ENCODE peak calls at places on chromosomes 7 and 10, in four cellular contexts. Q, V, K and M are unnamed samples.

GRCh38 chr10:129101232-129101980 is 365.6 kb upstream of the MGMT start:
- DNase-seq in Q (no peak), V (no peak), K (peak), M (no peak)

GRCh38 chr7:130352335-130353074 is 7.9 kb downstream of the CPA5 start:
- DNase-seq in Q (no peak), V (no peak), K (no peak), M (peak)

GRCh38 chr10:108612485-108612884 is 1310.8 kb downstream of the XPNPEP1 start:
- DNase-seq in Q (no peak), V (no peak), K (no peak), M (no peak)

GRCh38 chr10:6074489-6075301 is 12.5 kb upstream of the IL2RA start:
- DNase-seq in Q (no peak), V (no peak), K (no peak), M (peak)

GRCh38 chr10:61825001-61825400 is 76.5 kb upstream of the ARID5B start:
- DNase-seq in Q (no peak), V (no peak), K (no peak), M (no peak)

GRCh38 chr10:128044961-128045832 is 81.0 kb downstream of the MKI67 start:
- DNase-seq in Q (no peak), V (no peak), K (no peak), M (no peak)

GRCh38 chr10:50395279-50395678 is 144.0 kb upstream of the ASAH2 start:
- DNase-seq in Q (no peak), V (no peak), K (no peak), M (peak)

GRCh38 chr10:132422169-132422691 is 25.2 kb downstream of the PWWP2B start:
- DNase-seq in Q (no peak), V (no peak), K (no peak), M (no peak)

GRCh38 chr10:80491251-80492102 is 37.4 kb downstream of the TSPAN14 start:
- DNase-seq in Q (no peak), V (no peak), K (no peak), M (no peak)

GRCh38 chr10:92241158-92241500 is 49.7 kb downstream of the CPEB3 start:
- DNase-seq in Q (peak), V (no peak), K (no peak), M (peak)

GRCh38 chr10:62373995-62374861 is at the start of gene ZNF365:
- DNase-seq in Q (peak), V (peak), K (peak), M (peak)

GRCh38 chr10:100744980-100745881 is at the start of gene PAX2:
- DNase-seq in Q (peak), V (peak), K (peak), M (no peak)

GRCh38 chr7:158097106-158097505 is 490.5 kb downstream of the PTPRN2 start:
- DNase-seq in Q (no peak), V (no peak), K (peak), M (no peak)

GRCh38 chr7:140229591-140230516 is 53.1 kb upstream of the KDM7A start:
- DNase-seq in Q (peak), V (peak), K (peak), M (no peak)

GRCh38 chr10:53140516-53140915 is 367.9 kb upstream of the MBL2 start:
- DNase-seq in Q (no peak), V (no peak), K (no peak), M (no peak)

GRCh38 chr7:7861211-7861633 is 107.4 kb upstream of the GLCCI1 start:
- DNase-seq in Q (no peak), V (no peak), K (no peak), M (peak)

GRCh38 chr10:101403161-101403560 is 49.2 kb downstream of the BTRC start:
- DNase-seq in Q (peak), V (no peak), K (no peak), M (no peak)

GRCh38 chr10:77927343-77928256 is 1.0 kb upstream of the DLG5 start:
- DNase-seq in Q (peak), V (no peak), K (peak), M (no peak)

GRCh38 chr10:124123141-124123540 is 29.7 kb upstream of the CHST15 start:
- DNase-seq in Q (no peak), V (no peak), K (no peak), M (no peak)

GRCh38 chr7:70353310-70353947 is 755.2 kb downstream of the AUTS2 start:
- DNase-seq in Q (peak), V (no peak), K (no peak), M (no peak)

GRCh38 chr10:115996031-115996430 is 277.0 kb downstream of the GFRA1 start:
- DNase-seq in Q (no peak), V (no peak), K (no peak), M (no peak)

GRCh38 chr7:92064414-92065029 is 69.8 kb downstream of the CYP51A1 start:
- DNase-seq in Q (no peak), V (no peak), K (no peak), M (no peak)

GRCh38 chr10:42979181-42979580 is 97.7 kb upstream of the RET start:
- DNase-seq in Q (peak), V (no peak), K (no peak), M (no peak)

GRCh38 chr7:131480384-131481315 is 75.8 kb downstream of the PODXL start:
- DNase-seq in Q (peak), V (no peak), K (no peak), M (no peak)

DNA sequence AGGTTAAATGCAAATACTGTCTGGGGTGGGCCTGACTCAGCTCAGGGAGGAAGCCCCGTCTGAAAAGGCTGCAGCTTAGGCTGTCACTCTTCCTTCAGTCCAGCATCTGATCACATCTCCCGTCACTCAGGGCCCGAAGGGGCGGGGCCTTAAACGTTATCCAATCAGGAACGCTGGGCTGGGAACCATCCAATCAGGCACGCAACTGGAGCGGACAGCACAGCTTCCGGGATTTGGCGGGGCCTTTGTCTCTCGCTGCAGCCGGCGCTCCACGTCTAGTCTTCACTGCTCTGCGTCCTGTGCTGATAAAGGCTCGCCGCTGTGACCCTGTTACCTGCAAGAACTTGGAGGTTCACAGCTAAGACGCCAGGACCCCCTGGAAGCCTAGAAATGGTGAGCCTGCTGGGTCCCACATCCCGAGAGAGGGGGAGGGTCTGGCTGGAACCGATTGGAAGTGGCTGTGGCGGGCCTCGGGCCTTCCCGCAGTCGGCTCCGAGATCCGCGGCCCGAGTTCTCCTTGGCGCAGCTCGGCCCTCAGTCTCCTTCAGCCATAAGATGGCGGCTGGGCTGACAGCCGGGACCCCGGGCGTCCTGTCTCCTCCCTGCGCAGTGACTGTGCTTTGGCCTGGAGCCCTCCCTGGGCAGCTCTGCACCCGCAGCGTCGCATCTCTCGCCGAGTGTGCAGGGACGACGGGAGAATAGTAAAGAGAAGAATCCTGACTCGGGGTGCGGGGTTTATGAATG is at the start of gene ZNF92:
- DNase-seq in Q (peak), V (peak), K (peak), M (peak)
- H2BK15ac ChIP-seq in Q (no peak), V (no peak), K (no peak), M (no peak)

GRCh38 chr7:86295526-86295925 is 348.2 kb upstream of the GRM3 start:
- DNase-seq in Q (no peak), V (no peak), K (no peak), M (no peak)

DNA sequence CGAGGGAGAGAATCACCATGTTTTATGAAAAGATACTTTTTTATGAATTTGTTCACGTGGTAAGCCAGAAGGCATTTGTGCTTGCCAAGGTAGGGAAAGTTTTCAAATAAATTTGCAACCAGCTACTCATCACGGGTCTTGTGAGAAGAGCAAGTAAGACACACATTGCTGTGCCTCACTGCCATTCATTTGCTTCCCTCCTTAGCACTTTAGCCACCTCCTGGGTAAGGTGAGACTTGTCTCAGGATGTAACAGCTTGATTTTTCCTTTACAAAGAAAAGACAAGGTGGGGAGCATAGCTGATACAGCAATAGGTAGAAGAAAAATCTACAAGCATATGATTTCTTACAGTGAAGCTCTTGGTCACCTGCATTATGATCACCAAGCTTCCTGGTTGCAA is 342.4 kb upstream of the GRM3 start:
- DNase-seq in Q (peak), V (peak), K (no peak), M (no peak)
- H4K5ac ChIP-seq in Q (no peak), V (no peak), K (no peak), M (no peak)

DNA sequence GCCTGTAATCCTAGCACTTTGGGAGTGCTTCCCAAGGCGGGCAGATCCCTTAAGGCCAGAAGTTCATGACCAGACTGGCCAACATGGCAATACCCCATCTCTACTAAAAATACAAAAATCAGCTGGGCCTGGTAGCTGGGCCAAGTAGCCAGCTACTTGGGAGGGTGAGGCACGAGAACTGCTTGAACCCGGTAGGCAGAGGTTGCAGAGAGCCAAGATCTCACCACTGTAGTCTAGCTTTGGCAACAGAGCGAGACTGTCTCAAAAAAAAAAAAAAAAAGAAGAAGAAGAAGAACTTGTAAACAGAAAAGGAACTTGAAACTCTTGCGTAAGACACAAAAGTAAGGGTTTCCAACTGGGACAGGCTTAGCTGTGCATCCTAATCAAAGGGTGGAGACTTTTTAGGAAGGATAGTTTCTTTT is 5.6 kb upstream of the IFIT2 start:
- DNase-seq in Q (no peak), V (no peak), K (no peak), M (peak)
- H2BK15ac ChIP-seq in Q (no peak), V (no peak), K (no peak), M (peak)

GRCh38 chr10:71081912-71082311 is 130.5 kb upstream of the UNC5B start:
- DNase-seq in Q (no peak), V (no peak), K (peak), M (no peak)
- H4K5ac ChIP-seq in Q (no peak), V (no peak), K (no peak), M (no peak)

GRCh38 chr10:4825456-4825867 is 545 bp upstream of the AKR1E2 start:
- DNase-seq in Q (no peak), V (no peak), K (peak), M (no peak)

GRCh38 chr10:4826788-4827324 is 849 bp downstream of the AKR1E2 start:
- DNase-seq in Q (no peak), V (no peak), K (no peak), M (no peak)

GRCh38 chr10:4824791-4825310 is 1.2 kb upstream of the AKR1E2 start:
- DNase-seq in Q (no peak), V (no peak), K (no peak), M (no peak)

GRCh38 chr10:4828005-4828404 is 2.0 kb downstream of the AKR1E2 start:
- DNase-seq in Q (no peak), V (no peak), K (no peak), M (no peak)

GRCh38 chr10:4825868-4826787 is at the start of gene AKR1E2:
- DNase-seq in Q (peak), V (peak), K (peak), M (peak)
- H2BK15ac ChIP-seq in Q (no peak), V (no peak), K (no peak), M (no peak)